ENCODE peak calls at places on chromosomes 7 and 10, in nine cellular contexts. W is astrocyte of the cerebellum; D is NAMALWA; U is AG08395; X is KG1; Z is stimulated activated naive CD8-positive, alpha-beta T cell treated with anti-CD3 and anti-CD28 coated beads, Interleukin-15, amount 100 ng/mL, for 72 hours; L is naive thymus-derived CD8-positive, alpha-beta T cell; I is mesendoderm; E is T-helper 2 cell. M is an unnamed sample.

GRCh38 chr10:106898441-106898840 is 266.1 kb downstream of the SORCS1 start:
- DNase-seq in D (no peak), Z (no peak), L (no peak), W (no peak), U (no peak), I (no peak), X (no peak), E (no peak), M (no peak)

GRCh38 chr7:50450691-50451051 is 521 bp upstream of the FIGNL1 start:
- DNase-seq in I (no peak), L (peak), D (no peak), X (no peak), E (no peak), W (no peak), U (no peak), Z (no peak), M (no peak)

GRCh38 chr10:28470873-28471704 is 61.8 kb upstream of the WAC start:
- DNase-seq in X (no peak), D (no peak), E (no peak), I (no peak), U (no peak), Z (no peak), L (no peak), W (no peak), M (no peak)

GRCh38 chr7:30556854-30557644 is 37.6 kb upstream of the GARS1 start:
- DNase-seq in Z (no peak), E (no peak), X (no peak), W (peak), U (no peak), D (no peak), I (peak), L (no peak), M (peak)

GRCh38 chr10:30422296-30422695 is 11.7 kb upstream of the MAP3K8 start:
- DNase-seq in U (no peak), I (no peak), D (no peak), X (no peak), W (no peak), E (no peak), L (no peak), Z (no peak), M (no peak)

GRCh38 chr10:77602231-77602912 is 35.2 kb downstream of the KCNMA1 start:
- DNase-seq in D (peak), E (no peak), W (no peak), U (no peak), L (no peak), X (no peak), I (no peak), Z (no peak), M (no peak)

GRCh38 chr10:63976538-63976937 is 455.3 kb downstream of the REEP3 start:
- DNase-seq in L (no peak), E (no peak), X (no peak), U (peak), Z (peak), I (peak), W (no peak), D (peak), M (no peak)

GRCh38 chr7:152351168-152351567 is 84.6 kb downstream of the KMT2C start:
- DNase-seq in D (no peak), E (no peak), L (no peak), I (no peak), Z (no peak), X (no peak), W (no peak), U (no peak), M (no peak)

GRCh38 chr7:24831240-24831639 is 74.0 kb upstream of the GSDME start:
- DNase-seq in D (no peak), I (no peak), E (no peak), Z (no peak), X (peak), W (peak), L (no peak), U (peak), M (no peak)

GRCh38 chr7:37234928-37235327 is 213.7 kb downstream of the ELMO1 start:
- DNase-seq in Z (no peak), U (no peak), D (peak), W (no peak), X (no peak), I (peak), L (no peak), E (no peak), M (no peak)

GRCh38 chr10:5961405-5962100 is 15.8 kb downstream of the IL15RA start:
- DNase-seq in D (no peak), E (no peak), I (no peak), W (no peak), X (no peak), L (no peak), U (no peak), Z (no peak), M (no peak)

M was measured in lower leg skin.